ENCODE peak calls at places on chromosomes 7 and 10, in six cellular contexts. V is body of pancreas, B is lower leg skin, G is sigmoid colon, H is HCT116, F is WTC11. K is an unnamed sample.

GRCh38 chr10:14329609-14330246 is 996 bp downstream of the FRMD4A start:
- DNase-seq in F (peak; percentile 40), H (no peak), G (no peak), V (no peak), B (no peak), K (no peak)

GRCh38 chr10:59967079-59967478 is 60.7 kb upstream of the CCDC6 start:
- DNase-seq in B (no peak), G (no peak), H (no peak), F (no peak), V (no peak), K (no peak)

GRCh38 chr7:128190051-128190640 is 50.9 kb upstream of the LEP start:
- DNase-seq in G (peak; percentile 18), H (no peak), F (peak; percentile 8), B (peak; percentile 39), V (no peak), K (no peak)

GRCh38 chr10:130577039-130577438 is 440.8 kb downstream of the GLRX3 start:
- DNase-seq in V (no peak), B (peak; percentile 60), F (no peak), H (no peak), G (no peak), K (no peak)

GRCh38 chr10:6678211-6678803 is 98.2 kb upstream of the PRKCQ start:
- DNase-seq in F (peak; percentile 70), B (no peak), H (peak; percentile 47), G (no peak), V (peak; percentile 51), K (peak; percentile 53)

GRCh38 chr7:47332213-47332612 is 249.7 kb downstream of the TNS3 start:
- DNase-seq in F (peak; percentile 59), G (no peak), V (no peak), B (peak; percentile 70), H (no peak), K (peak; percentile 27)

GRCh38 chr7:115825736-115826135 is 204.8 kb downstream of the TFEC start:
- DNase-seq in B (no peak), G (no peak), V (no peak), F (no peak), H (no peak), K (no peak)

GRCh38 chr7:47772492-47772891 is 175.8 kb downstream of the PKD1L1 start:
- DNase-seq in V (no peak), H (no peak), G (no peak), F (no peak), B (no peak), K (no peak)

GRCh38 chr7:2279873-2280272 is 34.4 kb downstream of the SNX8 start:
- DNase-seq in G (no peak), H (no peak), F (no peak), V (no peak), B (no peak), K (no peak)

GRCh38 chr7:12571691-12572090 is 1.2 kb downstream of the SCIN start:
- DNase-seq in G (no peak), B (no peak), H (no peak), V (no peak), F (no peak), K (no peak)

GRCh38 chr7:125857606-125858005 is 928.0 kb upstream of the POT1 start:
- DNase-seq in F (no peak), H (no peak), V (no peak), B (no peak), G (no peak), K (no peak)

GRCh38 chr10:107969936-107970335 is 805.4 kb upstream of the SORCS1 start:
- DNase-seq in B (no peak), F (no peak), V (no peak), G (no peak), H (no peak), K (no peak)

GRCh38 chr10:30088178-30088577 is 28.8 kb upstream of the JCAD start:
- DNase-seq in F (peak; percentile 18), G (no peak), B (no peak), V (no peak), H (no peak), K (no peak)

GRCh38 chr10:49598986-49599385 is 11.1 kb upstream of the SLC18A3 start:
- DNase-seq in F (no peak), G (no peak), B (no peak), H (no peak), V (no peak), K (no peak)

GRCh38 chr10:48603421-48604038 is 1.3 kb downstream of the ARHGAP22 start:
- DNase-seq in F (no peak), G (peak; percentile 38), V (no peak), H (no peak), B (peak; percentile 56), K (no peak)

GRCh38 chr7:156897673-156898072 is 4.7 kb upstream of the LMBR1 start:
- DNase-seq in B (no peak), F (no peak), V (no peak), G (no peak), H (no peak), K (no peak)

GRCh38 chr7:132532237-132532734 is 44.0 kb downstream of the PLXNA4 start:
- DNase-seq in V (no peak), H (no peak), B (no peak), G (no peak), F (no peak), K (no peak)

GRCh38 chr10:13859979-13860619 is 273.3 kb downstream of the PRPF18 start:
- DNase-seq in B (no peak), G (no peak), H (no peak), V (no peak), F (no peak), K (no peak)

GRCh38 chr7:142974618-142975017 is 12.5 kb upstream of the KEL start:
- DNase-seq in V (no peak), F (no peak), G (no peak), H (no peak), B (no peak), K (no peak)

GRCh38 chr10:95133016-95133752 is 60.9 kb upstream of the ACSM6 start:
- DNase-seq in V (peak; percentile 88), G (peak; percentile 66), B (peak; percentile 91), H (peak; percentile 82), F (peak; percentile 88), K (peak; percentile 84)

GRCh38 chr7:2145835-2146580 is 86.7 kb downstream of the MAD1L1 start:
- DNase-seq in B (no peak), F (no peak), H (no peak), V (no peak), G (no peak), K (no peak)

GRCh38 chr10:49298990-49299815 is at the start of gene C10orf71:
- DNase-seq in G (peak; percentile 57), B (no peak), H (no peak), F (no peak), V (no peak), K (no peak)

GRCh38 chr10:28111712-28112111 is 112.8 kb upstream of the ODAD2 start:
- DNase-seq in V (no peak), F (no peak), B (no peak), H (peak; percentile 74), G (no peak), K (no peak)

GRCh38 chr10:52563361-52563760 is 209.2 kb downstream of the MBL2 start:
- DNase-seq in F (no peak), V (no peak), B (no peak), G (no peak), H (no peak), K (no peak)

GRCh38 chr10:52561322-52561721 is 211.3 kb downstream of the MBL2 start:
- DNase-seq in G (no peak), B (no peak), H (no peak), V (no peak), F (no peak), K (no peak)

GRCh38 chr10:2978111-2978510 is 89.2 kb upstream of the PFKP start:
- DNase-seq in V (no peak), G (no peak), H (peak; percentile 55), F (no peak), B (no peak), K (peak; percentile 19)

GRCh38 chr10:93821051-93821772 is 63.5 kb downstream of the LGI1 start:
- DNase-seq in V (no peak), G (no peak), F (no peak), H (peak; percentile 36), B (no peak), K (no peak)

GRCh38 chr10:4663162-4663992 is 162.6 kb upstream of the AKR1E2 start:
- DNase-seq in V (peak; percentile 80), B (peak; percentile 89), G (peak; percentile 92), F (no peak), H (peak; percentile 97), K (no peak)

GRCh38 chr7:100874577-100875355 is at the start of gene SRRT:
- DNase-seq in F (peak; percentile 98), V (peak; percentile 98), G (peak; percentile 99), H (peak; percentile 96), B (peak; percentile 100), K (peak; percentile 98)
- TF ChIP-seq CTCF in F (no peak), V (peak; percentile 30), G (peak; percentile 63), H (no peak), B (peak; percentile 55), K (peak; percentile 32)

GRCh38 chr10:132360766-132361447 is 28.9 kb downstream of the LRRC27 start:
- DNase-seq in G (peak; percentile 64), B (no peak), V (no peak), F (peak; percentile 78), H (no peak), K (peak; percentile 38)
- TF ChIP-seq CTCF in G (no peak), B (no peak), V (peak; percentile 58), F (peak; percentile 61), H (peak; percentile 9), K (peak; percentile 57)

DNA sequence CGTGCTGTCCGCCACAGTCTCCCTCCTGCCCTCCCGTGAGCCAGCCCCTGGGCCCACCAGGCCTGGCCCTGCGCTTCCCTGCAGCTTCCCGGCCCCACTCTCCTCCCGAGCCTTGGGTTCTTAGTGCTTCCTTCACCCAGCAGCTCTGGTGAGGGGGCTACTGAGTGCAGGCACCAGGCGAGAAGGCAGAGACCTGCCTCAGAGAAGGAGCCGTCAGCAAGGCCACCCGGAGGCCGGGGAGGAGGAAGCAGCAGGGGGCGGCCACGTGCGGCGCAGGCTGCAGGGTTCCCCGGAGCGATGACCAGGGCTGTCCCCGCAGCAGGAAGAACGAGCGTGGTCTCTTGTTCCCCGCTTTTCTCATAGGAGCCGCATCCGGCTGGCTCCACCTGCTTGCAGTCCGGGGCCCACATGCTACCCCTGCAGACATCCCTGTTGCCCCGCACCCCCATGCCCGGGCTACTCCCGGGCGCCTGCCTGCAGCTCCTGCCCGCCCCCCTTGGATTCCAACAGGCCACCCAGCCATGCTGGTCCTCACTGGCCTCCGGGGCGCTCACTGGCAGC is 20.5 kb downstream of the YKT6 start:
- DNase-seq in B (no peak), H (no peak), G (peak; percentile 48), V (peak; percentile 8), F (peak; percentile 17), K (peak; percentile 5)
- TF ChIP-seq CTCF in B (no peak), H (no peak), G (no peak), V (no peak), F (no peak), K (no peak)

GRCh38 chr7:152078025-152078424 is 52.6 kb downstream of the GALNT11 start:
- DNase-seq in V (no peak), F (no peak), B (no peak), G (no peak), H (no peak), K (no peak)

GRCh38 chr7:152073352-152073751 is 47.9 kb downstream of the GALNT11 start:
- DNase-seq in F (no peak), H (no peak), B (no peak), V (no peak), G (no peak), K (no peak)

GRCh38 chr7:152076940-152077933 is 51.8 kb downstream of the GALNT11 start:
- DNase-seq in V (peak; percentile 90), B (no peak), F (no peak), H (no peak), G (no peak), K (no peak)

GRCh38 chr7:152074673-152075072 is 49.2 kb downstream of the GALNT11 start:
- DNase-seq in G (no peak), V (no peak), B (no peak), H (no peak), F (no peak), K (peak; percentile 16)

GRCh38 chr7:152076324-152076821 is 50.9 kb downstream of the GALNT11 start:
- DNase-seq in G (no peak), V (peak; percentile 67), B (no peak), F (peak; percentile 65), H (peak; percentile 16), K (peak; percentile 58)
- TF ChIP-seq CTCF in G (no peak), V (peak; percentile 44), B (no peak), F (peak; percentile 77), H (peak; percentile 29), K (peak; percentile 90)